ENCODE peak calls at places on chromosomes 2 and 18, in six cellular contexts. One of them, this sample, is unnamed.

GRCh38 chr18:9025104-9025838 is 77.2 kb upstream of the NDUFV2 start:
- DNase-seq in GM06990: no peak
- DNase-seq in endothelial cell of umbilical vein: no peak
- DNase-seq in cardiac muscle cell: no peak
- DNase-seq in Calu3: no peak
- DNase-seq in fibroblast of mammary gland: peak; percentile 80
- DNase-seq in this sample: no peak

GRCh38 chr18:33210575-33211189 is 229.8 kb downstream of the CCDC178 start:
- DNase-seq in fibroblast of mammary gland: peak; percentile 43
- DNase-seq in endothelial cell of umbilical vein: peak; percentile 36
- DNase-seq in cardiac muscle cell: peak; percentile 58
- DNase-seq in GM06990: no peak
- DNase-seq in Calu3: peak; percentile 13
- DNase-seq in this sample: no peak

GRCh38 chr2:25090801-25091200 is 48.9 kb downstream of the EFR3B start:
- DNase-seq in cardiac muscle cell: no peak
- DNase-seq in endothelial cell of umbilical vein: no peak
- DNase-seq in GM06990: no peak
- DNase-seq in fibroblast of mammary gland: no peak
- DNase-seq in Calu3: no peak
- DNase-seq in this sample: no peak

GRCh38 chr2:33645861-33646260 is 46.8 kb upstream of the FAM98A start:
- DNase-seq in endothelial cell of umbilical vein: no peak
- DNase-seq in Calu3: no peak
- DNase-seq in cardiac muscle cell: no peak
- DNase-seq in fibroblast of mammary gland: peak; percentile 1
- DNase-seq in GM06990: no peak
- DNase-seq in this sample: no peak

GRCh38 chr2:147636238-147636887 is 208.5 kb upstream of the ACVR2A start:
- DNase-seq in endothelial cell of umbilical vein: no peak
- DNase-seq in cardiac muscle cell: no peak
- DNase-seq in fibroblast of mammary gland: peak; percentile 79
- DNase-seq in Calu3: no peak
- DNase-seq in GM06990: no peak
- DNase-seq in this sample: no peak

GRCh38 chr2:232085179-232085578 is 123.7 kb downstream of the DIS3L2 start:
- DNase-seq in fibroblast of mammary gland: no peak
- DNase-seq in GM06990: no peak
- DNase-seq in cardiac muscle cell: no peak
- DNase-seq in endothelial cell of umbilical vein: no peak
- DNase-seq in Calu3: no peak
- DNase-seq in this sample: no peak

GRCh38 chr18:77116201-77117080 is 16.1 kb downstream of the MBP start:
- DNase-seq in endothelial cell of umbilical vein: no peak
- DNase-seq in Calu3: no peak
- DNase-seq in cardiac muscle cell: no peak
- DNase-seq in GM06990: no peak
- DNase-seq in fibroblast of mammary gland: no peak
- DNase-seq in this sample: no peak

GRCh38 chr2:21043744-21044532 is at the start of gene APOB:
- DNase-seq in endothelial cell of umbilical vein: no peak
- DNase-seq in cardiac muscle cell: peak; percentile 49
- DNase-seq in GM06990: no peak
- DNase-seq in Calu3: no peak
- DNase-seq in fibroblast of mammary gland: no peak
- DNase-seq in this sample: no peak

GRCh38 chr2:1701556-1702185 is 42.6 kb downstream of the PXDN start:
- DNase-seq in endothelial cell of umbilical vein: no peak
- DNase-seq in fibroblast of mammary gland: peak; percentile 42
- DNase-seq in GM06990: no peak
- DNase-seq in cardiac muscle cell: peak; percentile 27
- DNase-seq in Calu3: no peak
- DNase-seq in this sample: no peak

GRCh38 chr2:151251012-151251411 is 10.7 kb downstream of the RBM43 start:
- DNase-seq in cardiac muscle cell: no peak
- DNase-seq in endothelial cell of umbilical vein: no peak
- DNase-seq in GM06990: no peak
- DNase-seq in fibroblast of mammary gland: peak; percentile 84
- DNase-seq in Calu3: no peak
- DNase-seq in this sample: no peak

GRCh38 chr2:151243468-151243867 is 18.2 kb downstream of the RBM43 start:
- DNase-seq in Calu3: no peak
- DNase-seq in fibroblast of mammary gland: no peak
- DNase-seq in endothelial cell of umbilical vein: no peak
- DNase-seq in GM06990: no peak
- DNase-seq in cardiac muscle cell: no peak
- DNase-seq in this sample: no peak

GRCh38 chr2:151247432-151247831 is 14.2 kb downstream of the RBM43 start:
- DNase-seq in Calu3: no peak
- DNase-seq in GM06990: no peak
- DNase-seq in endothelial cell of umbilical vein: no peak
- DNase-seq in cardiac muscle cell: no peak
- DNase-seq in fibroblast of mammary gland: no peak
- DNase-seq in this sample: no peak

GRCh38 chr2:151241224-151241623 is 20.4 kb downstream of the RBM43 start:
- DNase-seq in cardiac muscle cell: no peak
- DNase-seq in GM06990: no peak
- DNase-seq in Calu3: no peak
- DNase-seq in fibroblast of mammary gland: peak; percentile 38
- DNase-seq in endothelial cell of umbilical vein: no peak
- DNase-seq in this sample: no peak

DNA sequence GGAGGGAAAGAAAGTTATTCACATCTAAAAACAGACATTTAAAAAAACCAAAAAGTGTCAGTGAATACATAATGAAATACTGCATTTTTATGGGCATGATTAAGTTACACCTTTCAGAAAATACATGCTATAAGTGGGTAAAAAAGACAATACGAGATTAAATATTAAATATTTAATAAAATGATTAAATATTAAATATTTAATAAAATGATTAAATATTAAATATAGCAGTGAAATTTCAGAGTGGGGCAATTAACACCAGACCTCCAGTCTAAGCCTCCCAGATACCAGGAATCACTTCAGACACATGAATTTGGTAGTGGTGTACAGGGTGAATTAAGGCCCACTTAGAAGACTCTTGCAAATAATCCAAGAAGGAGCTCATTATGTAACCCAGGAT is 15.5 kb downstream of the RBM43 start:
- DNase-seq in GM06990: no peak
- DNase-seq in endothelial cell of umbilical vein: no peak
- DNase-seq in cardiac muscle cell: no peak
- DNase-seq in Calu3: no peak
- DNase-seq in fibroblast of mammary gland: no peak
- DNase-seq in this sample: no peak
- TF ChIP-seq CTCF in GM06990: no peak
- TF ChIP-seq CTCF in endothelial cell of umbilical vein: no peak
- TF ChIP-seq CTCF in cardiac muscle cell: no peak
- TF ChIP-seq CTCF in Calu3: no peak
- TF ChIP-seq CTCF in fibroblast of mammary gland: no peak
- TF ChIP-seq CTCF in this sample: no peak

GRCh38 chr2:165083326-165083725 is 120.5 kb downstream of the SCN3A start:
- DNase-seq in GM06990: no peak
- DNase-seq in cardiac muscle cell: no peak
- DNase-seq in endothelial cell of umbilical vein: no peak
- DNase-seq in Calu3: no peak
- DNase-seq in fibroblast of mammary gland: no peak
- DNase-seq in this sample: no peak

GRCh38 chr2:165082479-165082878 is 121.4 kb downstream of the SCN3A start:
- DNase-seq in cardiac muscle cell: no peak
- DNase-seq in fibroblast of mammary gland: no peak
- DNase-seq in GM06990: no peak
- DNase-seq in Calu3: no peak
- DNase-seq in endothelial cell of umbilical vein: no peak
- DNase-seq in this sample: no peak

GRCh38 chr2:165086337-165086736 is 117.5 kb downstream of the SCN3A start:
- DNase-seq in Calu3: no peak
- DNase-seq in fibroblast of mammary gland: no peak
- DNase-seq in GM06990: no peak
- DNase-seq in endothelial cell of umbilical vein: no peak
- DNase-seq in cardiac muscle cell: no peak
- DNase-seq in this sample: no peak

DNA sequence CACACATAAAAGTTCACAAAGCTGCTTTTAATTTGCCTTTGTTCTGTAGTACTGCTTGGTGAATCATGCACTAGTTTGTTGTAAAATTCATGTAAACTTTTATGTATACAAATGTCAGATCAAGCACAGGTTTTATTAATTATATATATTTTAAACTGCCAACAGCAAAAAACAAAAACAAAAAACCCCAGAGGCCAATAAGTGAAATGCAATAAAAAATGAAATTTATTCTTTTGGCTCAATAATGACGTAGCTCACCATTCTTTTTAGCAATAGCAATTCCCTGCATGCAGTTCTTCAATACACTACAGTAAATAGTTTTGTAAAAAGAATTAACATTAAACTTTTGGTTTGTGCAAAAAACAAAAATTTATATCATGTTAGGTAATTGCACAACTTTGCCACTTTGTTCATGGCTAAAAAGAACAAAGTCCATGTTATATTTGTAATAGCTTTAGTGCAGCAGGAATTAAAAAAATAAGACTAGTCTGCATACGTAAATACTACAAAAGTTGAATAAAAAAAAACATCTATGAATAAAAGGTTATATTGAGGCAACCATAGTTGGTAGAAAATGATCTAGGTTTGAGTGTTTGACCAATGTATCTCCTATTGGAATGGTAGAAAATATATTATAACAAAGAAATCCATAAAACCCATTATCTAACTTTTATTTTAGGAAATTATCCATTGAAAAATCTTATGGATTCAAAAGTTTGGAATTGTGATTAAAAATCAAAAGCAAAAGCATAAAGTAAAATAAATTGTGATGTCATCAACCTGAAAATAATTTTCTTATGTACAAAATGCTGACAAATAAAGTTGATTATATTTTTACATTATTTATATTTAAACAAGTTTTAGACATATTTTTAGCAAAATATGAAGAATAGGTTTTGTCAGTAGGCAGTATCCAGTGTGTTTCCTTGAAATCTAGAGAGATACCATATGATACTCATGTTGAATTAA is 115.6 kb downstream of the SCN3A start:
- DNase-seq in GM06990: no peak
- DNase-seq in endothelial cell of umbilical vein: no peak
- DNase-seq in Calu3: no peak
- DNase-seq in fibroblast of mammary gland: no peak
- DNase-seq in cardiac muscle cell: no peak
- DNase-seq in this sample: no peak
- TF ChIP-seq CTCF in GM06990: no peak
- TF ChIP-seq CTCF in endothelial cell of umbilical vein: no peak
- TF ChIP-seq CTCF in Calu3: no peak
- TF ChIP-seq CTCF in fibroblast of mammary gland: no peak
- TF ChIP-seq CTCF in cardiac muscle cell: no peak
- TF ChIP-seq CTCF in this sample: no peak

GRCh38 chr18:7600036-7600435 is 32.9 kb downstream of the PTPRM start:
- DNase-seq in GM06990: no peak
- DNase-seq in Calu3: no peak
- DNase-seq in fibroblast of mammary gland: no peak
- DNase-seq in cardiac muscle cell: no peak
- DNase-seq in endothelial cell of umbilical vein: no peak
- DNase-seq in this sample: no peak

GRCh38 chr18:7600528-7601248 is 33.6 kb downstream of the PTPRM start:
- DNase-seq in fibroblast of mammary gland: no peak
- DNase-seq in GM06990: no peak
- DNase-seq in cardiac muscle cell: no peak
- DNase-seq in Calu3: no peak
- DNase-seq in endothelial cell of umbilical vein: no peak
- DNase-seq in this sample: no peak

GRCh38 chr18:7601936-7602335 is 34.8 kb downstream of the PTPRM start:
- DNase-seq in Calu3: no peak
- DNase-seq in cardiac muscle cell: no peak
- DNase-seq in GM06990: no peak
- DNase-seq in endothelial cell of umbilical vein: no peak
- DNase-seq in fibroblast of mammary gland: no peak
- DNase-seq in this sample: no peak

GRCh38 chr18:7603259-7604000 is 36.3 kb downstream of the PTPRM start:
- DNase-seq in Calu3: no peak
- DNase-seq in GM06990: no peak
- DNase-seq in fibroblast of mammary gland: no peak
- DNase-seq in endothelial cell of umbilical vein: no peak
- DNase-seq in cardiac muscle cell: no peak
- DNase-seq in this sample: no peak

DNA sequence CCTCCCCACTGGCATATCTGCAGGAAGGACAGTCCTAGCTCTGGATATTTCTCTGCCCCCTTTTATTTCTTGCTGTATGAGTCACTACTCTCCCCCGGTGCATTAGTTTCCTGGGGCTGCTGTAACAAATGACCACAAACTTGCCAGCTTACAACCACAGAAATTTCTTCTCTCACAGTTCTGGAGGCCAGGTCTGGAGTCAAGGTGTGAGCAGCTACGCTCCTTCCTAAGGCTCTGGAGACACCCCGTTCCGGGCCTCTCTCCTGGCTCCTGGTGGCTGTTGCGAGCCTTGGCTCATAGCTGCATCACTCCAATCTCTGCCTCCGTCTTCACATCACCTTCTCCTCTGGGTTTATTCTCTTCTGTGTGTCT is 34.1 kb downstream of the PTPRM start:
- DNase-seq in GM06990: no peak
- DNase-seq in fibroblast of mammary gland: peak; percentile 54
- DNase-seq in cardiac muscle cell: no peak
- DNase-seq in Calu3: no peak
- DNase-seq in endothelial cell of umbilical vein: peak; percentile 27
- DNase-seq in this sample: no peak
- TF ChIP-seq CTCF in GM06990: no peak
- TF ChIP-seq CTCF in fibroblast of mammary gland: peak; percentile 15
- TF ChIP-seq CTCF in cardiac muscle cell: peak; percentile 9
- TF ChIP-seq CTCF in Calu3: no peak
- TF ChIP-seq CTCF in endothelial cell of umbilical vein: no peak
- TF ChIP-seq CTCF in this sample: no peak

GRCh38 chr2:44040365-44040764 is 44.6 kb upstream of the LRPPRC start:
- DNase-seq in fibroblast of mammary gland: no peak
- DNase-seq in Calu3: no peak
- DNase-seq in endothelial cell of umbilical vein: no peak
- DNase-seq in GM06990: no peak
- DNase-seq in cardiac muscle cell: no peak
- DNase-seq in this sample: no peak
- TF ChIP-seq CTCF in fibroblast of mammary gland: no peak
- TF ChIP-seq CTCF in Calu3: no peak
- TF ChIP-seq CTCF in endothelial cell of umbilical vein: no peak
- TF ChIP-seq CTCF in GM06990: no peak
- TF ChIP-seq CTCF in cardiac muscle cell: no peak
- TF ChIP-seq CTCF in this sample: no peak

GRCh38 chr2:26345554-26346453 is at the start of gene SELENOI:
- DNase-seq in endothelial cell of umbilical vein: peak; percentile 100
- DNase-seq in cardiac muscle cell: peak; percentile 100
- DNase-seq in Calu3: peak; percentile 99
- DNase-seq in GM06990: peak; percentile 99
- DNase-seq in fibroblast of mammary gland: peak; percentile 99
- DNase-seq in this sample: peak; percentile 99
- TF ChIP-seq CTCF in endothelial cell of umbilical vein: no peak
- TF ChIP-seq CTCF in cardiac muscle cell: no peak
- TF ChIP-seq CTCF in Calu3: no peak
- TF ChIP-seq CTCF in GM06990: no peak
- TF ChIP-seq CTCF in fibroblast of mammary gland: no peak
- TF ChIP-seq CTCF in this sample: no peak

This sample was measured in adrenal gland.